ENCODE peak calls at places on chromosomes 4 and X, in four cellular contexts. R is ascending aorta, Y is left ventricle myocardium inferior, A is IMR-90. F is an unnamed sample.
A peak's percentile ranks its signal among the peaks of the same experiment; 100 is the strongest.

GRCh38 chr4:77488882-77489281 is 116.7 kb upstream of the CXCL13 start:
- DNase-seq in R (no peak), A (no peak), Y (no peak), F (no peak)

GRCh38 chr4:10183462-10183861 is 66.9 kb upstream of the WDR1 start:
- DNase-seq in A (no peak), R (no peak), Y (no peak), F (no peak)

GRCh38 chrX:119523664-119524184 is 41.5 kb downstream of the STEEP1 start:
- DNase-seq in A (no peak), Y (no peak), R (no peak), F (no peak)

GRCh38 chrX:25025615-25026014 is 9.8 kb upstream of the ARX start:
- DNase-seq in Y (no peak), A (no peak), R (no peak), F (no peak)

GRCh38 chr4:3628868-3629175 is 96.6 kb upstream of the LRPAP1 start:
- DNase-seq in Y (no peak), R (no peak), A (no peak), F (peak; percentile 29)

GRCh38 chrX:152642931-152643525 is 5.3 kb downstream of the GABRQ start:
- DNase-seq in A (no peak), R (no peak), Y (no peak), F (no peak)

GRCh38 chrX:17464196-17464595 is 89.2 kb downstream of the NHS start:
- DNase-seq in R (no peak), A (peak; percentile 50), Y (no peak), F (no peak)

GRCh38 chr4:138912714-138913340 is 102.8 kb upstream of the NOCT start:
- DNase-seq in Y (no peak), A (no peak), R (no peak), F (no peak)

GRCh38 chrX:39688576-39689373 is 409.0 kb downstream of the BCOR start:
- DNase-seq in Y (peak; percentile 73), A (peak; percentile 7), R (peak; percentile 71), F (peak; percentile 65)

GRCh38 chr4:36854554-36854953 is 390.0 kb upstream of the NWD2 start:
- DNase-seq in R (no peak), A (no peak), Y (no peak), F (no peak)

DNA sequence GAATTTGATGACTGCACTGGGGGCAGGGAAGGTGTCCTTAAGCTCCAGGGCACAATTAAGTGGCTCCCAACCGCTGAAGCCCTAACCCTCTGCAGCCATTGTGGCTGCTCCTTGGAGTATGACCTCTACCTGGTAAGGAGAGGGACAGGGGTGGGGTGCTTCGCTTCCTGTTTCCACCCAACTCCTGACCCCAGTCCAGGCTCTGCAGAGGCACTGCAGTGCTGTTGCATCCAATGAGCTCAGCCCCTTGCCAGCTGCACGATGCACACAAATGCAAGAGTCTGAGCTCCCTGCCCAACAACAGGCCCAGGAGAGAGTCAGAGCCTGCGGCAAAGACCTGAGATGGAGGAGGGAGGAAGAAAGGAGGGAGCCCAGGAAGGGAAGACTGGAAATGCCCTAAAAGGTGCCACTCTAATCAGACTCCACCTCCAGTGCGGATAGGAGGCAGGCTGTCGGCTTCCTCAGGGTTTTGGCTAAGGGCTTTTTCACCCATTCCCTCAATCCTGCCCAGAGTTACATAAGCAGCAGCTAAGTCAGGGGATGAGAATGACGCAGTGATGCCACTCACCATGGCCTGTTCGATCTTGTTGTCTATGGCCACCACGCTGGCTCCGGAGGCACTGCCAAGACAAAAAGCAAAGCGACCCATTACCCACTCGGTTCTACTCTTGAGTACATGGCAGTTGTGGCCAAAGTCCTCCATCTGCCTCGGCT is 60.1 kb downstream of the TSC22D3 start:
- DNase-seq in Y (no peak), A (peak; percentile 23), R (peak; percentile 62), F (peak; percentile 51)
- H3K4me1 ChIP-seq in Y (peaks cover 77% of the 10 kb centered on the region), A (peaks cover 12% of the 10 kb centered on the region), R (peaks cover 8% of the 10 kb centered on the region), F (peaks cover 40% of the 10 kb centered on the region)

GRCh38 chr4:185838514-185839203 is 26.7 kb upstream of the SORBS2 start:
- DNase-seq in Y (no peak), A (peak; percentile 5), R (no peak), F (no peak)

GRCh38 chr4:185836268-185837084 is 24.5 kb upstream of the SORBS2 start:
- DNase-seq in R (no peak), Y (no peak), A (no peak), F (no peak)

GRCh38 chr4:185838104-185838452 is 26.1 kb upstream of the SORBS2 start:
- DNase-seq in R (no peak), Y (no peak), A (no peak), F (no peak)

GRCh38 chr4:185839204-185839712 is 27.3 kb upstream of the SORBS2 start:
- DNase-seq in R (peak; percentile 82), Y (peak; percentile 48), A (peak; percentile 91), F (no peak)

DNA sequence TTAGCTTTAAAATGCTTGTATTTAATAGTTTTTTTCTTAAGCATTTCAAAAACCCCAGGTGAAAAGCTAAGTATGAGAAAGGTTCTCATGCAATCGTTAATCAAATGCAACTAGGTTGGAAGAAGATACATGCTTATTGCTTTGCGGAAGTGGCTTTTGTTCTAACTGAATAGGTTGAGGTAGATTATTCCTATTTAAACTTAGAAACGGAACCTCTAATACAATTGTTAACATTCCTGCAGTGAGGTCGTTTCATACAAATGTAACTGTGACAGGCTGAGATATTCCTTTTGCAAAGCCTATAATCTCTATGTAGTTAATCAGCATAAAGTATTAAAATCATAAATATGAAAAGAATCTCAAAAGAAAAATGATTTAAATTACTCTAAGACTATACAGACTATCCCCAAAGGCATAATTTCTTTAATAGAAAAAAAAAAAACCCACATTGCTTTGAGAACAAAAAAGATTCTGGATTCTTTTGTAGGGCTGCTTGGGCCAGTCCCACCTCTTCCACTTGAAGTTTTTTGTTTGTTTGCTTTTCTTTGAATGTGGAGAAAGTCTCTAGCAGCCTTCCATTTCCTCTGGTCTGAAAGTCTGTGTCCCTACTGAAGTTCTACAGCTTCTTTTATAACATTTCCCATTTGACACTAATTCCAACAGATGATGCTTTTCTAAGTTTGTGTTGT is 25.6 kb upstream of the SORBS2 start:
- DNase-seq in A (peak; percentile 11), R (no peak), Y (no peak), F (no peak)
- H3K27ac ChIP-seq in A (no peak overlapping the region), R (peak overlapping the region; percentile 59), Y (peak overlapping the region; percentile 88), F (peak overlapping the region; percentile 4)

GRCh38 chrX:154541896-154542722 is 4.5 kb downstream of the G6PD start:
- DNase-seq in Y (peak; percentile 73), A (peak; percentile 94), R (peak; percentile 96), F (peak; percentile 73)
- H3K4me1 ChIP-seq in Y (peaks cover 25% of the 10 kb centered on the region), A (peaks cover 23% of the 10 kb centered on the region), R (peaks cover 28% of the 10 kb centered on the region), F (peaks cover 39% of the 10 kb centered on the region)

GRCh38 chrX:65924938-65925507 is 114.9 kb downstream of the VSIG4 start:
- DNase-seq in A (no peak), R (no peak), Y (no peak), F (no peak)

GRCh38 chrX:65921363-65921762 is 118.5 kb downstream of the VSIG4 start:
- DNase-seq in A (no peak), R (no peak), Y (no peak), F (no peak)

GRCh38 chrX:65925592-65925991 is 114.3 kb downstream of the VSIG4 start:
- DNase-seq in A (no peak), Y (no peak), R (no peak), F (no peak)

GRCh38 chrX:65928522-65928921 is 111.4 kb downstream of the VSIG4 start:
- DNase-seq in A (no peak), Y (no peak), R (no peak), F (no peak)

DNA sequence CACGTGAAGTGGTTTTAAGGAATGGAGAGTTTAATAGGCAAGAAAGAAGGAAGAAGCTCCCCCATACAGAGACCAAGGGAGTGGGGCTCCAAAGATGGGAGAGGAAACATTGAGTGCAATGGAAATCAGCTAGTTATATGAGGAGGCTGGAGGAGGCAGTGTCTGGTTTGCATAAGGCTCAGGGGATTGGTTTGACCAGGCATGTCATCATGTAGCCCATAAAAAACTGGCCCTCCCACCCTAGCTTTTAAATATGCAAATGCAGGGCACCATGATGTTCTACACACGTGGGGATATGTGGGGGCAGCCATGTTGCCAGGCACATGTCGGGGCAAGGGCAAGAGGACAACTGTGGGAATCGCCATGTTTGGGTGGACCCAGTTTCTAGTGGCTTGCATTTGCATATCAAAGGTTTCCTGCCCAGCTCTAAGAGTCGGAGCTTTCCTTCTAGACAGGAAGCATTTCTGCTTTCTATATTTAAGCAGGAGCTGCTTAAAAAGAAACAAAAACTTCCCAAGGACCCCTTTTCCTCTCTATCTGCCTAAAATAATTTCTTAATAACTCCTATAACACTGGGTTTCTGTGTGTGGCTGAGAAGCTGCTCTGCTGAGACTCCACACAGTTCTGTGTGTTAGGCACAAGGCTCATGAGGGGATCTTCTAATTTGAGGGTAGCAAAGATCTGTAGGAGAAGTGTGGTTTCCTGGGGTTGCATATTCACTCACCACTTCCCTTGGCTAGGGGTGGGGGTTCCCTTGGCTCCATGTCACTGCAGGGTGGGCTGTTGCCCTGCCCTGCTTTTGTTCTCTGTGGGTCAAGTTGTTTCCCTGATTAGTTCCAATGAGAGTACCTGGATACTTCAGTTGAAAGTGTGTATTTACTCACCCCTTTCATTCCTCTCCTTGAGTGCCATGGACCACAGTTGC is 113.5 kb downstream of the VSIG4 start:
- DNase-seq in Y (no peak), R (no peak), A (no peak), F (no peak)
- H3K27ac ChIP-seq in Y (no peak overlapping the region), R (no peak overlapping the region), A (no peak overlapping the region), F (no peak overlapping the region)

GRCh38 chr4:26279446-26279845 is 41.4 kb upstream of the RBPJ start:
- DNase-seq in Y (no peak), A (no peak), R (peak; percentile 2), F (no peak)
- H3K4me1 ChIP-seq in Y (no peaks in the 10 kb centered on the region), A (peaks cover 5% of the 10 kb centered on the region), R (no peaks in the 10 kb centered on the region), F (no peaks in the 10 kb centered on the region)

GRCh38 chr4:14695411-14695810 is 306.9 kb upstream of the CPEB2 start:
- DNase-seq in R (no peak), A (no peak), Y (no peak), F (no peak)

GRCh38 chr4:14700544-14700943 is 301.7 kb upstream of the CPEB2 start:
- DNase-seq in R (no peak), Y (no peak), A (no peak), F (no peak)

GRCh38 chr4:14700083-14700482 is 302.2 kb upstream of the CPEB2 start:
- DNase-seq in A (no peak), R (no peak), Y (no peak), F (no peak)

GRCh38 chr4:14701896-14702295 is 300.4 kb upstream of the CPEB2 start:
- DNase-seq in Y (no peak), A (no peak), R (no peak), F (no peak)

GRCh38 chr4:14701389-14701788 is 300.9 kb upstream of the CPEB2 start:
- DNase-seq in A (no peak), R (no peak), Y (no peak), F (no peak)
- H3K27ac ChIP-seq in A (no peak overlapping the region), R (peak overlapping the region; percentile 43), Y (no peak overlapping the region), F (no peak overlapping the region)

GRCh38 chr4:17514865-17515264 is at the start of gene CLRN2:
- DNase-seq in Y (no peak), A (no peak), R (no peak), F (no peak)

GRCh38 chr4:17512973-17513665 is 1.2 kb upstream of the QDPR start:
- DNase-seq in Y (no peak), A (no peak), R (no peak), F (no peak)

GRCh38 chr4:17517664-17518063 is 2.7 kb downstream of the CLRN2 start:
- DNase-seq in R (no peak), Y (no peak), A (no peak), F (no peak)

GRCh38 chr4:17515724-17516407 is 901 bp downstream of the CLRN2 start:
- DNase-seq in Y (no peak), R (no peak), A (no peak), F (no peak)

DNA sequence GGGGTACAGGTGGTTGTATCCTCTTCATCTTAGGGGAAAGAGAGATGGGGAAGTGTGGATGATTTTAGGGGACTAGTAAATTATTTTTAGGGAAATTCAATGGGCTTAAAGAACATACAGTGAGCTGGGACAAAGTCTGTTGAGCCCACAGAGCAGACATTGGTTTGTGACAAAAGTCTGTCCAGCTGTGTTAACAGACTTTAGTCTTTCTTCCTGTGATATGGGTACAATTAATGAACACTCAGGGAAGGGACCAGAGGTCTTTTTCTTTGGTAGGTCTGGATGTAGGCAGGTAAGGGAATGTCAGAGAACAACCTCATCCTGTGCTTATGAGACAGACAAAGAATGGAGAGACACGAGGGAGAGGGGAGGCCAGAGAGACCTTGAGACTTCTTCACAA is 2.0 kb downstream of the CLRN2 start:
- DNase-seq in A (no peak), R (no peak), Y (no peak), F (no peak)
- H3K4me1 ChIP-seq in A (no peaks in the 10 kb centered on the region), R (peaks cover 9% of the 10 kb centered on the region), Y (peaks cover 8% of the 10 kb centered on the region), F (peaks cover 20% of the 10 kb centered on the region)

F was measured in lower lobe of right lung.